ENCODE peak calls at places on chromosomes 13 and 19, in six cellular contexts. One of them, this sample, is unnamed.

GRCh38 chr13:111484959-111485358 is 164.5 kb downstream of the TEX29 start:
- DNase-seq in stimulated activated CD4-positive, alpha-beta T cell treated with anti-CD3 and anti-CD28 coated beads, Interleukin-1b, Interleukin-23, amount 100 ng/mL, for 48 hours: no peak
- DNase-seq in AG04450: no peak
- DNase-seq in BE2C: no peak
- DNase-seq in NCI-H2107: no peak
- DNase-seq in activated CD4-positive, alpha-beta memory T cell treated with anti-CD3 and anti-CD28 coated beads for 36 hours: no peak
- DNase-seq in this sample: no peak

GRCh38 chr13:23672616-23673015 is 102.4 kb downstream of the TNFRSF19 start:
- DNase-seq in NCI-H2107: no peak
- DNase-seq in BE2C: no peak
- DNase-seq in activated CD4-positive, alpha-beta memory T cell treated with anti-CD3 and anti-CD28 coated beads for 36 hours: no peak
- DNase-seq in AG04450: no peak
- DNase-seq in stimulated activated CD4-positive, alpha-beta T cell treated with anti-CD3 and anti-CD28 coated beads, Interleukin-1b, Interleukin-23, amount 100 ng/mL, for 48 hours: no peak
- DNase-seq in this sample: no peak

GRCh38 chr13:110714798-110715394 is 1.4 kb downstream of the ING1 start:
- DNase-seq in activated CD4-positive, alpha-beta memory T cell treated with anti-CD3 and anti-CD28 coated beads for 36 hours: peak
- DNase-seq in NCI-H2107: peak
- DNase-seq in BE2C: peak
- DNase-seq in stimulated activated CD4-positive, alpha-beta T cell treated with anti-CD3 and anti-CD28 coated beads, Interleukin-1b, Interleukin-23, amount 100 ng/mL, for 48 hours: peak
- DNase-seq in AG04450: no peak
- DNase-seq in this sample: no peak

GRCh38 chr13:47990920-47991466 is 10.1 kb downstream of the SUCLA2 start:
- DNase-seq in AG04450: no peak
- DNase-seq in NCI-H2107: no peak
- DNase-seq in stimulated activated CD4-positive, alpha-beta T cell treated with anti-CD3 and anti-CD28 coated beads, Interleukin-1b, Interleukin-23, amount 100 ng/mL, for 48 hours: no peak
- DNase-seq in activated CD4-positive, alpha-beta memory T cell treated with anti-CD3 and anti-CD28 coated beads for 36 hours: no peak
- DNase-seq in BE2C: no peak
- DNase-seq in this sample: no peak

GRCh38 chr13:110363009-110363408 is 55.9 kb downstream of the COL4A2 start:
- DNase-seq in AG04450: no peak
- DNase-seq in BE2C: peak
- DNase-seq in activated CD4-positive, alpha-beta memory T cell treated with anti-CD3 and anti-CD28 coated beads for 36 hours: no peak
- DNase-seq in stimulated activated CD4-positive, alpha-beta T cell treated with anti-CD3 and anti-CD28 coated beads, Interleukin-1b, Interleukin-23, amount 100 ng/mL, for 48 hours: no peak
- DNase-seq in NCI-H2107: no peak
- DNase-seq in this sample: no peak

GRCh38 chr19:52398091-52398461 is 427 bp downstream of the ZNF528 start:
- DNase-seq in activated CD4-positive, alpha-beta memory T cell treated with anti-CD3 and anti-CD28 coated beads for 36 hours: peak
- DNase-seq in stimulated activated CD4-positive, alpha-beta T cell treated with anti-CD3 and anti-CD28 coated beads, Interleukin-1b, Interleukin-23, amount 100 ng/mL, for 48 hours: peak
- DNase-seq in AG04450: no peak
- DNase-seq in BE2C: peak
- DNase-seq in NCI-H2107: no peak
- DNase-seq in this sample: peak

GRCh38 chr19:33427801-33428626 is 54.5 kb downstream of the CEBPG start:
- DNase-seq in AG04450: no peak
- DNase-seq in NCI-H2107: no peak
- DNase-seq in stimulated activated CD4-positive, alpha-beta T cell treated with anti-CD3 and anti-CD28 coated beads, Interleukin-1b, Interleukin-23, amount 100 ng/mL, for 48 hours: no peak
- DNase-seq in BE2C: no peak
- DNase-seq in activated CD4-positive, alpha-beta memory T cell treated with anti-CD3 and anti-CD28 coated beads for 36 hours: no peak
- DNase-seq in this sample: no peak

GRCh38 chr19:58128041-58128685 is 22.4 kb downstream of the ZNF329 start:
- DNase-seq in NCI-H2107: no peak
- DNase-seq in BE2C: no peak
- DNase-seq in AG04450: no peak
- DNase-seq in activated CD4-positive, alpha-beta memory T cell treated with anti-CD3 and anti-CD28 coated beads for 36 hours: no peak
- DNase-seq in stimulated activated CD4-positive, alpha-beta T cell treated with anti-CD3 and anti-CD28 coated beads, Interleukin-1b, Interleukin-23, amount 100 ng/mL, for 48 hours: no peak
- DNase-seq in this sample: no peak

GRCh38 chr19:2323707-2324106 is 4.7 kb downstream of the LSM7 start:
- DNase-seq in stimulated activated CD4-positive, alpha-beta T cell treated with anti-CD3 and anti-CD28 coated beads, Interleukin-1b, Interleukin-23, amount 100 ng/mL, for 48 hours: no peak
- DNase-seq in BE2C: no peak
- DNase-seq in AG04450: no peak
- DNase-seq in NCI-H2107: no peak
- DNase-seq in activated CD4-positive, alpha-beta memory T cell treated with anti-CD3 and anti-CD28 coated beads for 36 hours: no peak
- DNase-seq in this sample: no peak

GRCh38 chr13:74930402-74931165 is 551.4 kb downstream of the TBC1D4 start:
- DNase-seq in activated CD4-positive, alpha-beta memory T cell treated with anti-CD3 and anti-CD28 coated beads for 36 hours: no peak
- DNase-seq in stimulated activated CD4-positive, alpha-beta T cell treated with anti-CD3 and anti-CD28 coated beads, Interleukin-1b, Interleukin-23, amount 100 ng/mL, for 48 hours: no peak
- DNase-seq in AG04450: peak
- DNase-seq in NCI-H2107: no peak
- DNase-seq in BE2C: no peak
- DNase-seq in this sample: no peak

GRCh38 chr13:34833562-34834182 is 108.4 kb upstream of the NBEA start:
- DNase-seq in activated CD4-positive, alpha-beta memory T cell treated with anti-CD3 and anti-CD28 coated beads for 36 hours: no peak
- DNase-seq in AG04450: no peak
- DNase-seq in NCI-H2107: no peak
- DNase-seq in BE2C: no peak
- DNase-seq in stimulated activated CD4-positive, alpha-beta T cell treated with anti-CD3 and anti-CD28 coated beads, Interleukin-1b, Interleukin-23, amount 100 ng/mL, for 48 hours: no peak
- DNase-seq in this sample: no peak

GRCh38 chr19:39679791-39680168 is 24.1 kb downstream of the LGALS16 start:
- DNase-seq in BE2C: no peak
- DNase-seq in activated CD4-positive, alpha-beta memory T cell treated with anti-CD3 and anti-CD28 coated beads for 36 hours: peak
- DNase-seq in stimulated activated CD4-positive, alpha-beta T cell treated with anti-CD3 and anti-CD28 coated beads, Interleukin-1b, Interleukin-23, amount 100 ng/mL, for 48 hours: peak
- DNase-seq in NCI-H2107: no peak
- DNase-seq in AG04450: no peak
- DNase-seq in this sample: no peak

GRCh38 chr13:19153782-19154450 is 27.7 kb downstream of the TUBA3C start:
- DNase-seq in stimulated activated CD4-positive, alpha-beta T cell treated with anti-CD3 and anti-CD28 coated beads, Interleukin-1b, Interleukin-23, amount 100 ng/mL, for 48 hours: peak
- DNase-seq in NCI-H2107: no peak
- DNase-seq in activated CD4-positive, alpha-beta memory T cell treated with anti-CD3 and anti-CD28 coated beads for 36 hours: peak
- DNase-seq in BE2C: no peak
- DNase-seq in AG04450: no peak
- DNase-seq in this sample: no peak

GRCh38 chr13:90950134-90950533 is 397.4 kb upstream of the MIR17HG start:
- DNase-seq in BE2C: no peak
- DNase-seq in NCI-H2107: no peak
- DNase-seq in AG04450: no peak
- DNase-seq in activated CD4-positive, alpha-beta memory T cell treated with anti-CD3 and anti-CD28 coated beads for 36 hours: no peak
- DNase-seq in stimulated activated CD4-positive, alpha-beta T cell treated with anti-CD3 and anti-CD28 coated beads, Interleukin-1b, Interleukin-23, amount 100 ng/mL, for 48 hours: no peak
- DNase-seq in this sample: no peak

GRCh38 chr13:50524540-50524939 is 319.0 kb downstream of the DLEU7 start:
- DNase-seq in stimulated activated CD4-positive, alpha-beta T cell treated with anti-CD3 and anti-CD28 coated beads, Interleukin-1b, Interleukin-23, amount 100 ng/mL, for 48 hours: no peak
- DNase-seq in activated CD4-positive, alpha-beta memory T cell treated with anti-CD3 and anti-CD28 coated beads for 36 hours: no peak
- DNase-seq in AG04450: no peak
- DNase-seq in NCI-H2107: no peak
- DNase-seq in BE2C: peak
- DNase-seq in this sample: no peak

GRCh38 chr13:26658972-26659371 is 101.5 kb downstream of the WASF3 start:
- DNase-seq in NCI-H2107: no peak
- DNase-seq in AG04450: no peak
- DNase-seq in stimulated activated CD4-positive, alpha-beta T cell treated with anti-CD3 and anti-CD28 coated beads, Interleukin-1b, Interleukin-23, amount 100 ng/mL, for 48 hours: no peak
- DNase-seq in BE2C: no peak
- DNase-seq in activated CD4-positive, alpha-beta memory T cell treated with anti-CD3 and anti-CD28 coated beads for 36 hours: no peak
- DNase-seq in this sample: no peak

GRCh38 chr13:39349391-39349790 is 253.6 kb downstream of the LHFPL6 start:
- DNase-seq in BE2C: no peak
- DNase-seq in activated CD4-positive, alpha-beta memory T cell treated with anti-CD3 and anti-CD28 coated beads for 36 hours: no peak
- DNase-seq in AG04450: no peak
- DNase-seq in NCI-H2107: no peak
- DNase-seq in stimulated activated CD4-positive, alpha-beta T cell treated with anti-CD3 and anti-CD28 coated beads, Interleukin-1b, Interleukin-23, amount 100 ng/mL, for 48 hours: no peak
- DNase-seq in this sample: no peak

GRCh38 chr19:52069653-52070052 is 21.0 kb upstream of the ZNF432 start:
- DNase-seq in NCI-H2107: no peak
- DNase-seq in AG04450: no peak
- DNase-seq in stimulated activated CD4-positive, alpha-beta T cell treated with anti-CD3 and anti-CD28 coated beads, Interleukin-1b, Interleukin-23, amount 100 ng/mL, for 48 hours: no peak
- DNase-seq in BE2C: no peak
- DNase-seq in activated CD4-positive, alpha-beta memory T cell treated with anti-CD3 and anti-CD28 coated beads for 36 hours: no peak
- DNase-seq in this sample: no peak

GRCh38 chr13:105147481-105147880 is 1388.0 kb downstream of the EFNB2 start:
- DNase-seq in NCI-H2107: no peak
- DNase-seq in BE2C: no peak
- DNase-seq in stimulated activated CD4-positive, alpha-beta T cell treated with anti-CD3 and anti-CD28 coated beads, Interleukin-1b, Interleukin-23, amount 100 ng/mL, for 48 hours: no peak
- DNase-seq in AG04450: no peak
- DNase-seq in activated CD4-positive, alpha-beta memory T cell treated with anti-CD3 and anti-CD28 coated beads for 36 hours: no peak
- DNase-seq in this sample: no peak

GRCh38 chr13:74132152-74132767 is 1.9 kb downstream of the KLF12 start:
- DNase-seq in NCI-H2107: no peak
- DNase-seq in stimulated activated CD4-positive, alpha-beta T cell treated with anti-CD3 and anti-CD28 coated beads, Interleukin-1b, Interleukin-23, amount 100 ng/mL, for 48 hours: peak
- DNase-seq in AG04450: no peak
- DNase-seq in BE2C: no peak
- DNase-seq in activated CD4-positive, alpha-beta memory T cell treated with anti-CD3 and anti-CD28 coated beads for 36 hours: peak
- DNase-seq in this sample: no peak

GRCh38 chr13:29925457-29925856 is 75.0 kb upstream of the UBL3 start:
- DNase-seq in AG04450: no peak
- DNase-seq in stimulated activated CD4-positive, alpha-beta T cell treated with anti-CD3 and anti-CD28 coated beads, Interleukin-1b, Interleukin-23, amount 100 ng/mL, for 48 hours: no peak
- DNase-seq in NCI-H2107: peak
- DNase-seq in BE2C: peak
- DNase-seq in activated CD4-positive, alpha-beta memory T cell treated with anti-CD3 and anti-CD28 coated beads for 36 hours: no peak
- DNase-seq in this sample: no peak

GRCh38 chr13:49110122-49110831 is 109.9 kb upstream of the MLNR start:
- DNase-seq in stimulated activated CD4-positive, alpha-beta T cell treated with anti-CD3 and anti-CD28 coated beads, Interleukin-1b, Interleukin-23, amount 100 ng/mL, for 48 hours: peak
- DNase-seq in activated CD4-positive, alpha-beta memory T cell treated with anti-CD3 and anti-CD28 coated beads for 36 hours: peak
- DNase-seq in NCI-H2107: peak
- DNase-seq in AG04450: peak
- DNase-seq in BE2C: peak
- DNase-seq in this sample: peak

GRCh38 chr13:113078895-113079720 is 26.5 kb upstream of the F7 start:
- DNase-seq in NCI-H2107: peak
- DNase-seq in activated CD4-positive, alpha-beta memory T cell treated with anti-CD3 and anti-CD28 coated beads for 36 hours: no peak
- DNase-seq in BE2C: peak
- DNase-seq in AG04450: no peak
- DNase-seq in stimulated activated CD4-positive, alpha-beta T cell treated with anti-CD3 and anti-CD28 coated beads, Interleukin-1b, Interleukin-23, amount 100 ng/mL, for 48 hours: no peak
- DNase-seq in this sample: no peak

GRCh38 chr19:44278181-44278690 is 18.6 kb downstream of the ZNF233 start:
- DNase-seq in NCI-H2107: no peak
- DNase-seq in BE2C: no peak
- DNase-seq in AG04450: no peak
- DNase-seq in activated CD4-positive, alpha-beta memory T cell treated with anti-CD3 and anti-CD28 coated beads for 36 hours: no peak
- DNase-seq in stimulated activated CD4-positive, alpha-beta T cell treated with anti-CD3 and anti-CD28 coated beads, Interleukin-1b, Interleukin-23, amount 100 ng/mL, for 48 hours: no peak
- DNase-seq in this sample: no peak

GRCh38 chr13:27472441-27472840 is 22.1 kb upstream of the MTIF3 start:
- DNase-seq in AG04450: no peak
- DNase-seq in activated CD4-positive, alpha-beta memory T cell treated with anti-CD3 and anti-CD28 coated beads for 36 hours: no peak
- DNase-seq in BE2C: no peak
- DNase-seq in stimulated activated CD4-positive, alpha-beta T cell treated with anti-CD3 and anti-CD28 coated beads, Interleukin-1b, Interleukin-23, amount 100 ng/mL, for 48 hours: no peak
- DNase-seq in NCI-H2107: no peak
- DNase-seq in this sample: no peak

GRCh38 chr19:58388175-58388526 is 1.1 kb downstream of the RPS5 start:
- DNase-seq in stimulated activated CD4-positive, alpha-beta T cell treated with anti-CD3 and anti-CD28 coated beads, Interleukin-1b, Interleukin-23, amount 100 ng/mL, for 48 hours: no peak
- DNase-seq in BE2C: no peak
- DNase-seq in NCI-H2107: no peak
- DNase-seq in AG04450: no peak
- DNase-seq in activated CD4-positive, alpha-beta memory T cell treated with anti-CD3 and anti-CD28 coated beads for 36 hours: no peak
- DNase-seq in this sample: no peak

GRCh38 chr13:73060251-73061160 is 1.7 kb downstream of the KLF5 start:
- DNase-seq in BE2C: no peak
- DNase-seq in AG04450: peak
- DNase-seq in stimulated activated CD4-positive, alpha-beta T cell treated with anti-CD3 and anti-CD28 coated beads, Interleukin-1b, Interleukin-23, amount 100 ng/mL, for 48 hours: no peak
- DNase-seq in activated CD4-positive, alpha-beta memory T cell treated with anti-CD3 and anti-CD28 coated beads for 36 hours: no peak
- DNase-seq in NCI-H2107: no peak
- DNase-seq in this sample: no peak

GRCh38 chr13:45295536-45295935 is 45.4 kb downstream of the TPT1 start:
- DNase-seq in NCI-H2107: peak
- DNase-seq in BE2C: no peak
- DNase-seq in AG04450: no peak
- DNase-seq in stimulated activated CD4-positive, alpha-beta T cell treated with anti-CD3 and anti-CD28 coated beads, Interleukin-1b, Interleukin-23, amount 100 ng/mL, for 48 hours: no peak
- DNase-seq in activated CD4-positive, alpha-beta memory T cell treated with anti-CD3 and anti-CD28 coated beads for 36 hours: no peak
- DNase-seq in this sample: no peak

GRCh38 chr19:34370983-34371382 is 6.0 kb downstream of the GPI start:
- DNase-seq in BE2C: no peak
- DNase-seq in AG04450: no peak
- DNase-seq in activated CD4-positive, alpha-beta memory T cell treated with anti-CD3 and anti-CD28 coated beads for 36 hours: no peak
- DNase-seq in stimulated activated CD4-positive, alpha-beta T cell treated with anti-CD3 and anti-CD28 coated beads, Interleukin-1b, Interleukin-23, amount 100 ng/mL, for 48 hours: no peak
- DNase-seq in NCI-H2107: no peak
- DNase-seq in this sample: no peak

GRCh38 chr19:19096641-19097627 is 33.1 kb downstream of the SLC25A42 start:
- DNase-seq in BE2C: no peak
- DNase-seq in stimulated activated CD4-positive, alpha-beta T cell treated with anti-CD3 and anti-CD28 coated beads, Interleukin-1b, Interleukin-23, amount 100 ng/mL, for 48 hours: no peak
- DNase-seq in NCI-H2107: no peak
- DNase-seq in activated CD4-positive, alpha-beta memory T cell treated with anti-CD3 and anti-CD28 coated beads for 36 hours: no peak
- DNase-seq in AG04450: no peak
- DNase-seq in this sample: no peak

GRCh38 chr19:11295665-11296245 is at the start of gene TSPAN16:
- DNase-seq in activated CD4-positive, alpha-beta memory T cell treated with anti-CD3 and anti-CD28 coated beads for 36 hours: no peak
- DNase-seq in AG04450: no peak
- DNase-seq in stimulated activated CD4-positive, alpha-beta T cell treated with anti-CD3 and anti-CD28 coated beads, Interleukin-1b, Interleukin-23, amount 100 ng/mL, for 48 hours: no peak
- DNase-seq in NCI-H2107: no peak
- DNase-seq in BE2C: no peak
- DNase-seq in this sample: no peak

GRCh38 chr13:83215627-83216026 is 666.6 kb downstream of the SLITRK1 start:
- DNase-seq in NCI-H2107: no peak
- DNase-seq in BE2C: no peak
- DNase-seq in activated CD4-positive, alpha-beta memory T cell treated with anti-CD3 and anti-CD28 coated beads for 36 hours: no peak
- DNase-seq in stimulated activated CD4-positive, alpha-beta T cell treated with anti-CD3 and anti-CD28 coated beads, Interleukin-1b, Interleukin-23, amount 100 ng/mL, for 48 hours: no peak
- DNase-seq in AG04450: peak
- DNase-seq in this sample: no peak

GRCh38 chr19:778910-779653 is 18.2 kb upstream of the PTBP1 start:
- DNase-seq in AG04450: peak
- DNase-seq in activated CD4-positive, alpha-beta memory T cell treated with anti-CD3 and anti-CD28 coated beads for 36 hours: no peak
- DNase-seq in stimulated activated CD4-positive, alpha-beta T cell treated with anti-CD3 and anti-CD28 coated beads, Interleukin-1b, Interleukin-23, amount 100 ng/mL, for 48 hours: no peak
- DNase-seq in NCI-H2107: no peak
- DNase-seq in BE2C: no peak
- DNase-seq in this sample: no peak

GRCh38 chr19:40542197-40542859 is 34.3 kb upstream of the SHKBP1 start:
- DNase-seq in stimulated activated CD4-positive, alpha-beta T cell treated with anti-CD3 and anti-CD28 coated beads, Interleukin-1b, Interleukin-23, amount 100 ng/mL, for 48 hours: no peak
- DNase-seq in NCI-H2107: no peak
- DNase-seq in AG04450: peak
- DNase-seq in activated CD4-positive, alpha-beta memory T cell treated with anti-CD3 and anti-CD28 coated beads for 36 hours: no peak
- DNase-seq in BE2C: peak
- DNase-seq in this sample: peak

GRCh38 chr19:17576758-17577532 is 21.5 kb downstream of the COLGALT1 start:
- DNase-seq in stimulated activated CD4-positive, alpha-beta T cell treated with anti-CD3 and anti-CD28 coated beads, Interleukin-1b, Interleukin-23, amount 100 ng/mL, for 48 hours: peak
- DNase-seq in NCI-H2107: no peak
- DNase-seq in AG04450: no peak
- DNase-seq in BE2C: peak
- DNase-seq in activated CD4-positive, alpha-beta memory T cell treated with anti-CD3 and anti-CD28 coated beads for 36 hours: peak
- DNase-seq in this sample: peak